ENCODE peak calls at places on chromosomes 6 and 20, in six cellular contexts. N is HCT116, G is GM12878, Q is HepG2, C is K562, A is H1. F is an unnamed sample.

GRCh38 chr6:157020398-157021266 is 243.5 kb downstream of the ARID1B start:
- DNase-seq in G (no peak), A (no peak), Q (peak; percentile 51), N (peak; percentile 22), C (no peak), F (peak; percentile 33)

GRCh38 chr6:66556936-66557335 is 849.9 kb upstream of the EYS start:
- DNase-seq in G (no peak), N (no peak), C (no peak), A (no peak), Q (no peak), F (no peak)

GRCh38 chr20:11305406-11305805 is 612.3 kb upstream of the BTBD3 start:
- DNase-seq in A (no peak), Q (no peak), G (peak; percentile 31), C (no peak), N (no peak), F (peak; percentile 18)

GRCh38 chr6:12174878-12175277 is 115.3 kb upstream of the EDN1 start:
- DNase-seq in A (no peak), N (no peak), Q (no peak), C (no peak), G (no peak), F (no peak)

GRCh38 chr20:42587427-42587826 is 602.3 kb downstream of the PTPRT start:
- DNase-seq in Q (no peak), A (no peak), G (no peak), C (no peak), N (no peak), F (no peak)

GRCh38 chr6:22821664-22822320 is 252.4 kb downstream of the HDGFL1 start:
- DNase-seq in A (no peak), Q (no peak), G (no peak), C (no peak), N (no peak), F (no peak)

GRCh38 chr20:63873477-63873971 is 8.5 kb downstream of the TPD52L2 start:
- DNase-seq in A (no peak), N (no peak), G (no peak), C (no peak), Q (no peak), F (no peak)

GRCh38 chr6:125668071-125668470 is 81.4 kb upstream of the HEY2 start:
- DNase-seq in G (no peak), C (no peak), A (no peak), N (no peak), Q (no peak), F (no peak)

GRCh38 chr6:20126789-20127653 is 85.2 kb downstream of the MBOAT1 start:
- DNase-seq in Q (peak; percentile 66), A (peak; percentile 88), G (peak; percentile 11), N (peak; percentile 35), C (peak; percentile 83), F (peak; percentile 32)

GRCh38 chr20:36847009-36847709 is 28.8 kb upstream of the TLDC2 start:
- DNase-seq in C (no peak), G (no peak), A (no peak), Q (no peak), N (no peak), F (no peak)

GRCh38 chr6:15363164-15363522 is 117.3 kb downstream of the JARID2 start:
- DNase-seq in Q (no peak), A (no peak), G (no peak), N (no peak), C (no peak), F (no peak)

GRCh38 chr6:87250019-87250418 is 72.4 kb upstream of the SMIM8 start:
- DNase-seq in G (no peak), A (no peak), Q (no peak), N (no peak), C (no peak), F (no peak)

GRCh38 chr20:56778765-56779195 is 149.7 kb downstream of the TFAP2C start:
- DNase-seq in A (peak; percentile 56), Q (no peak), G (no peak), C (no peak), N (no peak), F (no peak)

GRCh38 chr6:138410972-138411667 is 7.1 kb downstream of the HEBP2 start:
- DNase-seq in N (peak; percentile 16), C (no peak), Q (no peak), A (no peak), G (no peak), F (no peak)

GRCh38 chr20:52785678-52786077 is 186.5 kb upstream of the TSHZ2 start:
- DNase-seq in G (no peak), C (no peak), A (no peak), N (no peak), Q (no peak), F (no peak)

GRCh38 chr6:122322824-122323223 is 76.6 kb upstream of the HSF2 start:
- DNase-seq in G (no peak), N (no peak), C (no peak), A (no peak), Q (no peak), F (no peak)

GRCh38 chr6:105835373-105835772 is 250.8 kb upstream of the PRDM1 start:
- DNase-seq in G (no peak), A (peak; percentile 56), C (peak; percentile 40), N (peak; percentile 21), Q (peak; percentile 31), F (peak; percentile 36)

GRCh38 chr6:3324262-3324942 is 65.7 kb downstream of the PSMG4 start:
- DNase-seq in N (no peak), A (no peak), G (peak; percentile 48), Q (peak; percentile 17), C (peak; percentile 91), F (no peak)

GRCh38 chr20:23515250-23515939 is 24.5 kb downstream of the CST8 start:
- DNase-seq in C (no peak), N (no peak), A (no peak), Q (no peak), G (no peak), F (no peak)

GRCh38 chr6:157892363-157892878 is 69.4 kb downstream of the SNX9 start:
- DNase-seq in C (no peak), Q (no peak), G (no peak), A (no peak), N (no peak), F (no peak)

GRCh38 chr6:12163149-12163548 is 127.0 kb upstream of the EDN1 start:
- DNase-seq in C (no peak), G (no peak), N (no peak), Q (no peak), A (no peak), F (no peak)

GRCh38 chr6:15366879-15367278 is 121.0 kb downstream of the JARID2 start:
- DNase-seq in Q (no peak), G (no peak), N (no peak), A (no peak), C (no peak), F (no peak)

GRCh38 chr20:25242231-25242630 is 5.7 kb upstream of the PYGB start:
- DNase-seq in C (no peak), G (no peak), N (no peak), A (no peak), Q (no peak), F (no peak)

GRCh38 chr20:25238319-25239037 is 9.4 kb upstream of the PYGB start:
- DNase-seq in G (no peak), A (no peak), N (no peak), Q (no peak), C (no peak), F (no peak)

GRCh38 chr20:25237610-25238318 is 10.1 kb upstream of the PYGB start:
- DNase-seq in A (no peak), N (peak; percentile 94), C (peak; percentile 71), Q (peak; percentile 90), G (no peak), F (no peak)

GRCh38 chr20:25236450-25237304 is 11.2 kb upstream of the PYGB start:
- DNase-seq in A (no peak), N (no peak), C (no peak), G (no peak), Q (no peak), F (no peak)

DNA sequence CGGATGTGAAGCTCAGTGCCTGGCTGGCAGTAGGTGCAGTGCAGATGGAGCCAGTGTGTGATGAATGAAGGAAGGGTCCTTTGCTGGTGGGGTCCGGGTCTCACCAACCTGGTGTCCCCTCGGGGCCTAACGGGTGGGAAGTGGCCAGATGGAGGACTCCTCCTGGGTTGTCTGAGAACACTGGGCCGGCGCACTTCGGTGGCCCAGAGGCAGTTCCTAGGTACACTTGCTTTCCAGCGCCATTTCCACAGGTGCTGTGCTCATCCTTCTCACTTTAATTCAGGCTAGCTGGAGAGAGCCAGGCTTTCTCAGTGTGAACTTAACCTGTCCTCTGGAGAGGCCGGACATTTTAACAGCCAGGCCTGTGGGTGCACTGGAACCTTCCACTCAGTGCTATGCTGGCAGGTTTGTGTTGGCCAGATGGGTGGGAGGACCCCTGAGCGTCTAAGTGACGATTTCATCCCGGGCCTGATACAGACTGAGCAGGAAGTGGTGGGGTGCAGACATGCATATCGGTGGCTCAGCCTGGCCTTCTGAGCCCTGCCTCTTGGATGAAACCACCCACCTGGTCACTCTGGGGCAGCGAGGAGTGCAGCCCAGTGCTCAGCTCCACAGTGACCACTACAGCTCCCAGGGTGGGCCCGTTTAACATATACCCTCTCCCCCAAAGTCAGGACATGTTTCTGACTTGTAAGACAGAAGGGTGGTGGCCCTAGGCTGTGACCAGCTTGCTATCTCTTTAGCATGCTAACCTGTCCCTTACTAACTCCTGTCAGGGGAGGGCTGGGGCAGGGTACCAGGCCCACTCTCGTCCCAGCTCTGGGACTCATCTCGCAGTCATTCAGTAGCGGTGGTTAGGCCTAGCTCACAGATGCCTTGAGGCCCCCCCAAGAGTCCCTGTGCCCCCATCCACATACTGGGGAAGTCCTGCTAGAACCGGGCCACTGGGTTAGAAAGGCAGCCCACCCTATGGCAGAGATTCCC is 8.2 kb upstream of the PYGB start:
- DNase-seq in N (no peak), A (no peak), C (no peak), G (no peak), Q (no peak), F (no peak)
- H3K4me1 ChIP-seq in N (peaks cover 29% of the 10 kb centered on the region), A (no peaks in the 10 kb centered on the region), C (peaks cover 9% of the 10 kb centered on the region), G (no peaks in the 10 kb centered on the region), Q (peaks cover 45% of the 10 kb centered on the region), F (peaks cover 15% of the 10 kb centered on the region)

DNA sequence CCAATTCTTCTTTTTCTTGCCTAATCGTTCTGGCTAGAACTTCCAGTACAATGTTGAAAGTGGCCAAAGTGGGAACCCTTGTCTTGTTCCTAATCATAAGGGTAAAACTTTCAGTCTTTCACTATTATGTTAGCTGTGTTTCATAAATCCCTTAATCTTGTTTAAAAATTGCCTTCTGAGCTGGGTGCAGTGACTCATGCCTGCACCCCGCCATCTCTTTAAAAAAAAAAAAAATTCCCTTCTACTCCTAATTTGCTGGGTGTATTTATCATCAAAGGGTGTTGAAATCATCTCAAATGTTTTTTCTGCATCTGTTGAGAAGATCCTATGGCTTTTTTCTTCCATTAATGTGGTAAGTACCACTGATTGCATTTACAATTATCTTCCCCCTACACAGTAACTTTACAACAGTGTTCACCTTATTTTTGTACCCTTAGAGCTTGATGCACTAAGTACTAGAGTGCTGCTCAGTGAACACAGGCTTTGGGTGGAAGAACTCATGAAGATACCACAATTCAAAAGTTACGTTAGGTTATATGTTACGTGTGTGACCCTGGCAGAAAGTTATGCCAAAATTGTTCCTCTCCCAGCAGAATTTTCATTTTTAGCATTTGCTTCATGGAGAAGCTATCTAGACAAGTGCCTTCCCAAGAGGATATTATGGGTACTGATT is 9.7 kb downstream of the SNRPB start:
- DNase-seq in A (no peak), N (no peak), Q (no peak), G (no peak), C (no peak), F (no peak)
- H3K36me3 ChIP-seq in A (peaks cover 72% of the 10 kb centered on the region), N (peaks cover 61% of the 10 kb centered on the region), Q (peaks cover 67% of the 10 kb centered on the region), G (peaks cover 22% of the 10 kb centered on the region), C (peaks cover 62% of the 10 kb centered on the region), F (peaks cover 71% of the 10 kb centered on the region)

GRCh38 chr6:26124550-26125014 is 37.4 kb downstream of the HFE start:
- DNase-seq in N (peak; percentile 35), Q (no peak), C (no peak), G (no peak), A (no peak), F (no peak)
- TF ChIP-seq ZNF274 in N (no peak), Q (no peak), C (no peak), G (no peak), A (no peak), F (no peak)

GRCh38 chr20:51354191-51354768 is 188.2 kb downstream of the NFATC2 start:
- DNase-seq in A (no peak), Q (no peak), C (no peak), G (no peak), N (no peak), F (no peak)
- H3K4me1 ChIP-seq in A (no peaks in the 10 kb centered on the region), Q (peaks cover 12% of the 10 kb centered on the region), C (peaks cover 3% of the 10 kb centered on the region), G (no peaks in the 10 kb centered on the region), N (no peaks in the 10 kb centered on the region), F (no peaks in the 10 kb centered on the region)